ENCODE peak calls at places on chromosomes 11 and 22, in ten cellular contexts. E is dorsolateral prefrontal cortex, D is HCT116, X is mammary epithelial cell, S is HL-60, T is esophagus squamous epithelium, I is heart left ventricle, V is lower lobe of right lung, G is lung, L is tibial artery. F is an unnamed sample.

GRCh38 chr22:36565686-36566085 is 36.7 kb upstream of the EIF3D start:
- DNase-seq in E (no peak), D (no peak), X (peak; percentile 43), S (no peak), T (no peak), I (no peak), V (no peak), G (no peak), L (no peak), F (no peak)

GRCh38 chr22:45846952-45847351 is 130.0 kb downstream of the WNT7B start:
- DNase-seq in E (no peak), D (no peak), X (no peak), S (no peak), T (no peak), I (no peak), V (no peak), G (no peak), L (no peak), F (no peak)

GRCh38 chr11:69462106-69463045 is 19.1 kb upstream of the LINC01488 start:
- DNase-seq in E (no peak), D (no peak), X (no peak), S (no peak), T (no peak), I (peak; percentile 32), V (peak; percentile 28), G (no peak), L (no peak), F (no peak)

GRCh38 chr11:69166186-69167115 is 10.7 kb downstream of the SMIM38 start:
- DNase-seq in E (no peak), D (peak; percentile 35), X (peak; percentile 83), S (peak; percentile 13), T (no peak), I (peak; percentile 66), V (no peak), G (no peak), L (peak; percentile 26), F (peak; percentile 29)

GRCh38 chr11:115488945-115489344 is 15.3 kb downstream of the CADM1 start:
- DNase-seq in E (no peak), D (no peak), X (peak; percentile 56), S (no peak), T (no peak), I (no peak), V (no peak), G (no peak), L (no peak), F (no peak)

GRCh38 chr11:126407682-126408288 is 52.3 kb downstream of the ST3GAL4 start:
- DNase-seq in E (no peak), D (no peak), X (no peak), S (no peak), T (no peak), I (no peak), V (no peak), G (no peak), L (no peak), F (no peak)

GRCh38 chr11:102932678-102933077 is 22.9 kb downstream of the MMP13 start:
- DNase-seq in E (no peak), D (no peak), X (no peak), S (no peak), T (no peak), I (no peak), V (no peak), G (no peak), L (no peak), F (no peak)

GRCh38 chr11:45658292-45658991 is 7.0 kb downstream of the CHST1 start:
- DNase-seq in E (no peak), D (no peak), X (peak; percentile 19), S (no peak), T (no peak), I (peak; percentile 90), V (no peak), G (peak; percentile 52), L (peak; percentile 77), F (peak; percentile 78)

GRCh38 chr22:47724030-47724429 is 961.6 kb downstream of the TBC1D22A start:
- DNase-seq in E (no peak), D (no peak), X (no peak), S (no peak), T (no peak), I (no peak), V (no peak), G (no peak), L (no peak), F (no peak)

GRCh38 chr22:38172489-38173155 is 9.0 kb downstream of the PLA2G6 start:
- DNase-seq in E (no peak), D (no peak), X (peak; percentile 80), S (no peak), T (no peak), I (peak; percentile 84), V (peak; percentile 70), G (peak; percentile 49), L (peak; percentile 66), F (no peak)

GRCh38 chr11:109071712-109072524 is 350.1 kb upstream of the C11orf87 start:
- DNase-seq in E (peak; percentile 72), D (no peak), X (peak; percentile 73), S (no peak), T (no peak), I (peak; percentile 37), V (no peak), G (no peak), L (peak; percentile 23), F (no peak)

GRCh38 chr11:134584001-134584561 is 172.0 kb upstream of the B3GAT1 start:
- DNase-seq in E (no peak), D (no peak), X (no peak), S (no peak), T (no peak), I (no peak), V (no peak), G (peak; percentile 19), L (no peak), F (no peak)

GRCh38 chr22:19896665-19897355 is 42.1 kb upstream of the GNB1L start:
- DNase-seq in E (peak; percentile 58), D (no peak), X (no peak), S (no peak), T (no peak), I (no peak), V (no peak), G (no peak), L (no peak), F (peak; percentile 69)

GRCh38 chr11:9535189-9535781 is 38.2 kb upstream of the WEE1 start:
- DNase-seq in E (peak; percentile 14), D (peak; percentile 44), X (peak; percentile 78), S (peak; percentile 38), T (no peak), I (peak; percentile 77), V (peak; percentile 86), G (peak; percentile 76), L (peak; percentile 86), F (peak; percentile 63)

GRCh38 chr22:26122920-26123468 is 46.3 kb upstream of the SEZ6L start:
- DNase-seq in E (no peak), D (no peak), X (no peak), S (no peak), T (no peak), I (no peak), V (no peak), G (no peak), L (no peak), F (no peak)

GRCh38 chr11:11931461-11932055 is 76.9 kb downstream of the DKK3 start:
- DNase-seq in E (no peak), D (peak; percentile 38), X (peak; percentile 54), S (no peak), T (no peak), I (no peak), V (no peak), G (no peak), L (no peak), F (peak; percentile 8)

GRCh38 chr11:41281131-41281742 is 178.2 kb downstream of the LRRC4C start:
- DNase-seq in E (no peak), D (no peak), X (no peak), S (no peak), T (no peak), I (no peak), V (no peak), G (no peak), L (no peak), F (no peak)

GRCh38 chr22:31343235-31344191 is 2.6 kb downstream of the PATZ1 start:
- DNase-seq in E (no peak), D (no peak), X (peak; percentile 45), S (peak; percentile 31), T (no peak), I (peak; percentile 48), V (peak; percentile 88), G (peak; percentile 87), L (peak; percentile 23), F (peak; percentile 20)

DNA sequence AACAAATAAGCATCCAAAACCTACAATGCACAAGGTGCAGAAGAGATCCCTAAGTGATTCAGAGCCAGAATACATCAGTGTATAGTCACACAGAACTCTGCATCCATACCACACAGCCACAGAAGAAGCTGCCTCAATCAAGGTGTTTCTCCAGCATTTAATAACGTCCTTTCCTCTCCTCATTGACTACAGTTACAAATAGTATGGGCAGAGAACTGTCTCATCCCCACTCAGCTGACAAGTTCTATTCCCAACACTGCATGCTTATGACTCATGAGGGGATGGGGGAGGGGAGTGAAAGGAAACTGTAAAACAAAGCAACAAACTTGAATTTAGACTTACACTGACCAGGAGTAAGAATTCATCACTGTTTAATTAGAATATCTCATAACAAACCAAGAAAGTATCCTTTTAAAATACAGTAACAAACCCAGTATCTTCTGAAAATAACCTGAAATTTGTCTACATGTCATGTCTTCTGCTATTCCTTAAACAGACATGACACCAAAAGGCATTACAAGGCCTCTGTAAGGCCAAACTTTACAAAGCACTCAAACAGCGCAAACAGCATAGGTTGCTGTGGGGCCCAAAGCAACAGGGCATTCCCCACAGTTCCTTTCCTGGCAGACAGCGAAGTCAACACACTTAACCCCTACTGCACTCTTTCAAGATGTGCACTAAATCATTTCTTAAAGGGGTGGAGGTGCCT is 29.3 kb downstream of the CELF1 start:
- DNase-seq in E (no peak), D (no peak), X (peak; percentile 84), S (no peak), T (no peak), I (no peak), V (no peak), G (no peak), L (peak; percentile 71), F (no peak)
- H3K4me3 ChIP-seq in E (peak overlapping the region; percentile 28), D (peak overlapping the region; percentile 2), X (no peak overlapping the region), S (no peak overlapping the region), T (peak overlapping the region; percentile 26), I (peak overlapping the region; percentile 39), V (no peak overlapping the region), G (no peak overlapping the region), L (peak overlapping the region; percentile 35), F (no peak overlapping the region)

GRCh38 chr11:27720277-27720830 is 20.1 kb upstream of the BDNF start:
- DNase-seq in E (peak; percentile 41), D (no peak), X (peak; percentile 45), S (no peak), T (no peak), I (peak; percentile 26), V (no peak), G (no peak), L (no peak), F (peak; percentile 50)
- TF ChIP-seq CTCF in E (peak; percentile 21), D (no peak), X (no peak), S (no peak), T (no peak), I (no peak), V (no peak), G (no peak), L (no peak), F (peak; percentile 46)

GRCh38 chr11:76769645-76770586 is 13.2 kb upstream of the TSKU start:
- DNase-seq in E (no peak), D (no peak), X (peak; percentile 52), S (no peak), T (no peak), I (peak; percentile 35), V (no peak), G (no peak), L (no peak), F (no peak)
- H3K27ac ChIP-seq in E (no peak overlapping the region), D (no peak overlapping the region), X (peak overlapping the region; percentile 25), S (no peak overlapping the region), T (peak overlapping the region; percentile 85), I (peak overlapping the region; percentile 61), V (peak overlapping the region; percentile 53), G (no peak overlapping the region), L (peak overlapping the region; percentile 72), F (no peak overlapping the region)

GRCh38 chr11:104968365-104968855 is at the start of gene CASP4:
- DNase-seq in E (no peak), D (peak; percentile 18), X (peak; percentile 71), S (no peak), T (no peak), I (no peak), V (no peak), G (peak; percentile 45), L (no peak), F (no peak)
- H3K4me3 ChIP-seq in E (peak within 1 kb of the TSS; percentile 35), D (peak within 1 kb of the TSS; percentile 64), X (peak within 1 kb of the TSS; percentile 76), S (peak within 1 kb of the TSS; percentile 52), T (peak within 1 kb of the TSS; percentile 64), I (peak within 1 kb of the TSS; percentile 62), V (peak within 1 kb of the TSS; percentile 67), G (peak within 1 kb of the TSS; percentile 48), L (peak within 1 kb of the TSS; percentile 58), F (peak within 1 kb of the TSS; percentile 33)